ENCODE peak calls at places on chromosomes 2 and 18, in five cellular contexts. S, B, N, L and U are unnamed samples.

GRCh38 chr2:225660262-225661091 is 261.0 kb downstream of the NYAP2 start:
- DNase-seq in N (no peak), S (peak; percentile 63), L (peak; percentile 78), B (peak; percentile 75), U (peak; percentile 83)

GRCh38 chr2:173232956-173233744 is 121.5 kb upstream of the CDCA7 start:
- DNase-seq in N (no peak), B (no peak), S (no peak), L (peak; percentile 5), U (no peak)

GRCh38 chr2:46169452-46169851 is 127.8 kb upstream of the EPAS1 start:
- DNase-seq in L (no peak), N (no peak), S (no peak), B (no peak), U (no peak)

GRCh38 chr18:64851796-64852195 is 702.9 kb upstream of the LINC00305 start:
- DNase-seq in L (no peak), B (no peak), S (no peak), N (no peak), U (no peak)

GRCh38 chr2:126154256-126154655 is 501.7 kb upstream of the GYPC start:
- DNase-seq in L (no peak), N (no peak), S (no peak), B (no peak), U (no peak)

GRCh38 chr2:18883626-18884456 is 294.5 kb upstream of the NT5C1B start:
- DNase-seq in N (no peak), B (no peak), L (peak; percentile 35), S (no peak), U (no peak)

GRCh38 chr2:212618636-212619035 is 80.0 kb upstream of the ERBB4 start:
- DNase-seq in N (no peak), S (no peak), B (no peak), L (no peak), U (no peak)

GRCh38 chr2:241870611-241871537 is 1.3 kb downstream of the RTP5 start:
- DNase-seq in S (no peak), N (no peak), B (no peak), L (no peak), U (no peak)

GRCh38 chr2:42025151-42025582 is 22.7 kb upstream of the PKDCC start:
- DNase-seq in S (no peak), N (no peak), B (no peak), L (peak; percentile 88), U (peak; percentile 58)

GRCh38 chr2:171319164-171319810 is 114.5 kb downstream of the METTL8 start:
- DNase-seq in S (peak; percentile 33), N (peak; percentile 11), B (no peak), L (peak; percentile 44), U (no peak)

GRCh38 chr2:30287857-30288513 is 56.7 kb downstream of the LBH start:
- DNase-seq in N (no peak), B (no peak), S (no peak), L (no peak), U (no peak)

GRCh38 chr2:47708801-47709499 is 74.0 kb upstream of the MSH6 start:
- DNase-seq in S (no peak), L (no peak), N (no peak), B (no peak), U (no peak)

GRCh38 chr2:234615643-234616356 is 118.9 kb upstream of the ARL4C start:
- DNase-seq in L (peak; percentile 13), B (no peak), S (no peak), N (no peak), U (no peak)

GRCh38 chr18:5251117-5251516 is 44.4 kb downstream of the ZBTB14 start:
- DNase-seq in S (no peak), L (no peak), N (no peak), B (no peak), U (no peak)

GRCh38 chr2:185689906-185690539 is 48.6 kb upstream of the FSIP2 start:
- DNase-seq in N (no peak), B (no peak), L (peak; percentile 9), S (no peak), U (no peak)

GRCh38 chr2:71466301-71467179 is 13.2 kb downstream of the DYSF start:
- DNase-seq in S (no peak), B (no peak), N (no peak), L (no peak), U (peak; percentile 86)

GRCh38 chr2:232327089-232328037 is 51.2 kb upstream of the ALPP start:
- DNase-seq in L (peak; percentile 59), N (no peak), S (peak; percentile 75), B (peak; percentile 34), U (peak; percentile 93)

GRCh38 chr2:143629344-143629743 is 500.1 kb downstream of the ARHGAP15 start:
- DNase-seq in N (peak; percentile 68), S (no peak), B (no peak), L (no peak), U (no peak)

GRCh38 chr18:60064271-60064670 is 164.5 kb downstream of the PMAIP1 start:
- DNase-seq in S (no peak), L (no peak), B (no peak), N (no peak), U (no peak)

GRCh38 chr18:48846423-48846932 is 104.3 kb downstream of the SMAD7 start:
- DNase-seq in S (no peak), L (no peak), B (no peak), N (no peak), U (no peak)

GRCh38 chr2:64998658-64999061 is 9.5 kb downstream of the SLC1A4 start:
- DNase-seq in S (no peak), L (peak; percentile 40), B (no peak), N (no peak), U (no peak)

DNA sequence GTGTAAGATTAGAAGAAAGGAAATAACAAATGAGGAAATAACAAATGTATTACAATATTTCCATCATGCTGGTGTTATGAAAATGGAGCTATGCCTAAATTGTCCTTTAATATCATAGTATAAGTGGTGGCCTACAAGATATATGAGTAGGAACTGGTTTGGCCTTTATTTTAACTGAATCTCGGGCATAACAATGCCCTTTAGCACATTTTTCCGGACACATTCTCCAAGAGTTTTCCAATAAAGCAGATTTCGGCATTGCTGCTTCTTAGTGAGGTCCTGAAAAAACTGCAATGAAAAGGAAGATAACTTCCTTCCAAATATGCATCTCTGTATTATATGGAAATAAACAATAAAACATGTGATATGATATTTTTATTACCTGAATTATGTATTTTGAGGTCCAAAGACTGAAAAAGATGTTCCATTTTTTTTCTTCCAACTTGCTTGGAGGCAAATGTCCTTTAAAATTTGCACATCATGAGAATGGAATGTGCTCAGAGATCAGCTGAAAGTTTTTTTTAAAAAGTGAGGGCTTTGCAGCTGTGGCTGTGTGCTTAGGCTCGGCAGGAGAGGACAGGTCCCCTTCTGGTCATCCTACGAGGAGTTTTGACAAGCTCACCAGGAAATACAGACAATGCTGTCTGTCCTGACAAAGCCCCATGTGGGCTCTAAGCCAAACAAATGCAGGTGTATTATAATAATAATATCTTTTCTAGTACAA is 132.3 kb upstream of the RND3 start:
- DNase-seq in N (no peak), L (peak; percentile 74), B (no peak), S (no peak), U (no peak)
- TF ChIP-seq CTCF in N (peak; percentile 13), L (no peak), B (no peak), S (no peak), U (no peak)

DNA sequence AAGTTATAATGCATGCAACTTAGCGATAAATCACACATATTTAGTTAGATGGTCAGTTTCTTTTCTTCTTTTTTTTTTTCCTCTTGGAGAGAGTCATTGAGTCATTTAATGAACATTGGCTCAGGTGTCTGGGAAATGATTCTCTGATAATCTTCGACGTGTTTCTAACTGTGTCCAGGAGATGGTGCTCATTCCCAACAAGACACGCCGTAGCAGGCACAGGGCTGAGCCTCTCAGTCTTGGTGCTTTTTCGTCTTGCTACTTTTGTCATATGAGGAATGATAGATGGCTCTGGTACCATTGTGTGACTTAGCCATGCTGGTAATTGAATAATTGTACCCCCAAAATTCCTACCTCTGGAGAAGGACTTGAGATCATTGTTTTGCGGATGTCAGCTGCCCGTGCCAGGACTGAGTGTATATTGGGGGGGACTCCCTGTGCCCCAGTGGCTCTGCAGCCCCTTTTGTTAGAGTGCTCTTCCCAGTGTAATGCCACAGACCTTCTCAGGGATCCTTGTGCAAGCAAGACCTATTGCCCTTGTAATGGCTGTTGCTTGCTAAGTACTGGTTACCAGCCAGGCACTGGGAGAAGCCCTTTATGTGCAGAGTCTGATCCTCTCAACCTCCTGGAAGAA is 107.6 kb upstream of the CYRIA start:
- DNase-seq in N (peak; percentile 25), L (peak; percentile 43), S (no peak), B (no peak), U (peak; percentile 57)
- TF ChIP-seq CTCF in N (peak; percentile 71), L (peak; percentile 44), S (no peak), B (peak; percentile 34), U (peak; percentile 63)

DNA sequence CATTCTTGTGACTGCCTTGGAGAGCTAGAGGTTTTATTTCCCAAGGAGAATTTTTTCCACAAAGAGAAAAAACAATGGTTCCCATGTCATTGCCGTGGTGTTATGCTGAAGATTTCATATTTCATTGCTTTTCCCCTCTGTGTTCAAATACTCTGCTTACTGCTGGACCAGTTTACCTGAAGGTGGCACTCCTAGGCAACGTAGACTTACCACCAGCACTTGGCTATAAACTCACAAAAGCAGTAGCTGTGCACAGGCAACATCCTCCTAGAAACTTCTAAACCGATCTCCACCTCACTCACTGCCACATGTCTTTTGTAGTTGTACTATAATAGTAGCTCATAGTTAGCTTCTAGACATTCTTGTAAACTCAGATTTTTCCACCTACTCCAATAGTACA is 1319.7 kb upstream of the CRIM1 start:
- DNase-seq in B (no peak), S (no peak), L (no peak), N (no peak), U (no peak)
- TF ChIP-seq CTCF in B (no peak), S (no peak), L (no peak), N (no peak), U (no peak)

GRCh38 chr2:113236367-113237159 is 42.2 kb downstream of the PAX8 start:
- DNase-seq in S (no peak), B (no peak), L (no peak), N (no peak), U (no peak)

GRCh38 chr2:113232123-113232522 is 46.6 kb downstream of the PAX8 start:
- DNase-seq in B (no peak), N (no peak), S (no peak), L (no peak), U (no peak)

GRCh38 chr2:113232730-113233129 is 46.0 kb downstream of the PAX8 start:
- DNase-seq in B (no peak), S (no peak), N (no peak), L (no peak), U (no peak)

GRCh38 chr2:113234721-113235346 is 43.9 kb downstream of the PAX8 start:
- DNase-seq in S (no peak), B (no peak), L (no peak), N (no peak), U (no peak)

GRCh38 chr2:113233593-113234550 is 44.8 kb downstream of the PAX8 start:
- DNase-seq in S (no peak), N (no peak), B (no peak), L (peak; percentile 47), U (no peak)
- TF ChIP-seq CTCF in S (no peak), N (peak; percentile 30), B (no peak), L (peak; percentile 48), U (peak; percentile 15)